ENCODE peak calls at places on chromosomes 1 and 21, in six cellular contexts. W is neuronal stem cell, N is AG10803, Q is psoas muscle, X is HAP-1, G is mucosa of descending colon. E is an unnamed sample.

GRCh38 chr1:32764826-32765545 is 52.2 kb downstream of the YARS1 start:
- DNase-seq in W (no peak), N (no peak), Q (no peak), X (no peak), G (no peak), E (no peak)

GRCh38 chr21:26966978-26967913 is at the start of gene ADAMTS5:
- DNase-seq in W (peak; percentile 42), N (peak; percentile 94), Q (peak; percentile 68), X (no peak), G (peak; percentile 10), E (peak; percentile 48)

GRCh38 chr1:19804786-19805390 is 5.2 kb upstream of the TMCO4 start:
- DNase-seq in W (no peak), N (no peak), Q (no peak), X (no peak), G (no peak), E (no peak)

GRCh38 chr1:206066479-206067171 is 13.7 kb downstream of the RHEX start:
- DNase-seq in W (no peak), N (no peak), Q (no peak), X (no peak), G (no peak), E (no peak)

GRCh38 chr21:46661211-46661625 is 25.7 kb downstream of the PRMT2 start:
- DNase-seq in W (peak; percentile 74), N (peak; percentile 85), Q (peak; percentile 61), X (no peak), G (peak; percentile 51), E (no peak)

GRCh38 chr1:4659247-4659646 is 4.8 kb downstream of the AJAP1 start:
- DNase-seq in W (no peak), N (no peak), Q (no peak), X (no peak), G (no peak), E (no peak)

GRCh38 chr1:218517507-218517906 is 172.4 kb downstream of the TGFB2 start:
- DNase-seq in W (no peak), N (no peak), Q (no peak), X (no peak), G (no peak), E (no peak)

GRCh38 chr1:53319296-53320101 is 8.4 kb downstream of the LRP8 start:
- DNase-seq in W (no peak), N (no peak), Q (no peak), X (no peak), G (no peak), E (no peak)

GRCh38 chr1:62022348-62022747 is 172.3 kb upstream of the L1TD1 start:
- DNase-seq in W (no peak), N (no peak), Q (no peak), X (peak; percentile 88), G (no peak), E (no peak)

GRCh38 chr1:8545078-8545477 is 227.2 kb downstream of the SLC45A1 start:
- DNase-seq in W (no peak), N (no peak), Q (no peak), X (no peak), G (no peak), E (no peak)

GRCh38 chr1:218475275-218475674 is 130.1 kb downstream of the TGFB2 start:
- DNase-seq in W (no peak), N (no peak), Q (no peak), X (no peak), G (no peak), E (peak; percentile 46)

GRCh38 chr1:160622885-160623633 is 23.8 kb downstream of the SLAMF1 start:
- DNase-seq in W (no peak), N (no peak), Q (no peak), X (no peak), G (no peak), E (no peak)

GRCh38 chr1:166197141-166197540 is 30.3 kb upstream of the FAM78B start:
- DNase-seq in W (no peak), N (no peak), Q (no peak), X (no peak), G (no peak), E (no peak)

GRCh38 chr1:83516369-83516768 is 482.6 kb downstream of the TTLL7 start:
- DNase-seq in W (no peak), N (peak; percentile 83), Q (no peak), X (no peak), G (no peak), E (no peak)

GRCh38 chr1:98389809-98390208 is 271.7 kb upstream of the SNX7 start:
- DNase-seq in W (no peak), N (peak; percentile 82), Q (no peak), X (no peak), G (no peak), E (no peak)

GRCh38 chr1:115807723-115808122 is 33.2 kb downstream of the NHLH2 start:
- DNase-seq in W (peak; percentile 59), N (peak; percentile 80), Q (no peak), X (peak; percentile 66), G (peak; percentile 92), E (no peak)

GRCh38 chr1:117240547-117240946 is 29.8 kb upstream of the VTCN1 start:
- DNase-seq in W (no peak), N (no peak), Q (no peak), X (no peak), G (no peak), E (no peak)

GRCh38 chr21:40120944-40121575 is 253.8 kb downstream of the PCP4 start:
- DNase-seq in W (peak; percentile 9), N (peak; percentile 8), Q (no peak), X (no peak), G (no peak), E (no peak)

GRCh38 chr1:24900985-24901781 is 28.9 kb downstream of the RUNX3 start:
- DNase-seq in W (no peak), N (no peak), Q (no peak), X (no peak), G (no peak), E (no peak)

GRCh38 chr1:200556005-200556404 is 64.5 kb downstream of the KIF14 start:
- DNase-seq in W (no peak), N (peak; percentile 15), Q (no peak), X (no peak), G (no peak), E (no peak)

GRCh38 chr1:90715334-90715733 is 1.8 kb downstream of the BARHL2 start:
- DNase-seq in W (no peak), N (no peak), Q (no peak), X (no peak), G (no peak), E (no peak)

GRCh38 chr1:9193226-9193625 is 41.3 kb upstream of the H6PD start:
- DNase-seq in W (no peak), N (peak; percentile 63), Q (no peak), X (no peak), G (no peak), E (no peak)

GRCh38 chr1:12376236-12377064 is 146.6 kb downstream of the VPS13D start:
- DNase-seq in W (no peak), N (no peak), Q (no peak), X (no peak), G (peak; percentile 17), E (no peak)

GRCh38 chr1:103180660-103181059 is 72.3 kb upstream of the COL11A1 start:
- DNase-seq in W (no peak), N (peak; percentile 80), Q (no peak), X (no peak), G (no peak), E (no peak)

DNA sequence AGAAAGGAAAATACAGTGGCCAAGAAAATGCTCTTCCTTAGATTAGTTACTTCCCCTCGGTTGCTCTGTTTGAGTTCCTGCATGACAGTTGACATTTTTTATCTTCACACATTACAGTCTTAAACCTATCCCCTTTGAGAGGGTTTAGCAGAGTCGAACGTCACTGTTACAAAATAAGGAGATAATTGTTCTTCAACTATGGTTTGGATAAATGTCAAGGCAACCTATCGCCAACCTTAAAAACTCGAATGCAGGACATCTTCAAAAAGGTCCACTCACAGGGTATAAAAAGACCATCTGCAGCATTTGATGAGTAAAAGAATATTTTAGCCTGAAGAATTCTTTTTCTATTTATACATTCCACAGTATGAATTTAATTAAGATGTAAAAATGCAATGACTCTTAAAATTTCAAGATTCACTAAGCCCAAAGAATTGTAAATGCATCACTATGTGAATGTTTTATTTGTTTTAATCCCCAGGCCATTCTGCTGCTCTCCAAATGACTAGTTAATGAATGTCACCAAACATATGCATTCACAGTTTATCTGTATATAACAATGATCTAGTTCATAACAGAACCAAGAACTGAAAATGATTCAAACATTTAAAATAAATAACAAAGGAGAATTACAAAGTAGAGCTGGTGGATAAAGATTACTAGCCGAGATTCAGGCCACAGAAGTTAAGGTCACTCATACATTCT is 69.0 kb upstream of the COL11A1 start:
- DNase-seq in W (no peak), N (peak; percentile 25), Q (no peak), X (peak; percentile 96), G (no peak), E (no peak)
- H3K4me3 ChIP-seq in W (no peak overlapping the region), N (no peak overlapping the region), Q (no peak overlapping the region), X (no peak overlapping the region), G (no peak overlapping the region), E (no peak overlapping the region)

DNA sequence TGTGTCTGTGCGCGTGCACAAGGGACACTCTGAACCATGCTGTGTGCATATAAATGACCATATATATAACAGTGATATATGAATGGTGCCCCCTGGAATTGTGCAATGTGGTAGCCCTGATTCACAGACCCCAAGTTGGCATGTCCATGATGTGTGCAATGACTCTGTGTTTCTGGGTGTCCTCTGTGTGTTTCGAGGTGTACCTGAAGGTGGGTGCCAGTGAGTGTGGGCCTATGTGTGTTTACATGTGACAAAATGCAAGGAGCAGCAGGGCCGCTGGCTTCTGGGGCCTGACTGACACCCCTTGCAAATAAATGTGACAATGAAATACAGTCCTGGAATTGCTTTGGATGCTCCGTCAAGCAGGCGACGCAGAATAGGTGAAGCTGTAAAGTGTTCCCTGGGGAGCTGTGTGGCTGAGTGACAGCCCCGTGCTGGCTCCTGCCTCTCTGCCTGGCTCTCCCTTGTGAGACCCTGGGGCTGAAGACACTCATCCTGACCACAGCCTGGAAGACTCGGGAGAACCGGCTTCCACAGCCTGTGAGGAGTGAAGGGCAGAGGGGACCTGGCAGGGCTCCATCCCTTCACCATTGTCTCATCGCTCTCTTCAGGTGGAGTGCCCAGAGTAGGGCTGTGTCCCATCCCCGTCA is 38.2 kb upstream of the CSF3R start:
- DNase-seq in W (no peak), N (no peak), Q (no peak), X (no peak), G (no peak), E (no peak)
- H3K4me3 ChIP-seq in W (no peak overlapping the region), N (no peak overlapping the region), Q (no peak overlapping the region), X (no peak overlapping the region), G (no peak overlapping the region), E (no peak overlapping the region)

GRCh38 chr1:26529405-26529654 is 231 bp upstream of the RPS6KA1 start:
- DNase-seq in W (no peak), N (no peak), Q (no peak), X (peak; percentile 6), G (no peak), E (no peak)
- H3K4me3 ChIP-seq in W (peak overlapping the region; percentile 55), N (peak overlapping the region; percentile 56), Q (peak overlapping the region; percentile 74), X (peak overlapping the region; percentile 28), G (no peak overlapping the region), E (no peak overlapping the region)

GRCh38 chr21:35529141-35529863 is 480.2 kb upstream of the RUNX1 start:
- DNase-seq in W (no peak), N (no peak), Q (no peak), X (no peak), G (peak; percentile 14), E (no peak)
- H3K4me3 ChIP-seq in W (no peak overlapping the region), N (peak overlapping the region; percentile 44), Q (peak overlapping the region; percentile 49), X (no peak overlapping the region), G (no peak overlapping the region), E (peak overlapping the region; percentile 37)

GRCh38 chr1:225654688-225655508 is 2.0 kb upstream of the ENAH start:
- DNase-seq in W (no peak), N (no peak), Q (no peak), X (no peak), G (no peak), E (peak; percentile 45)
- H3K4me3 ChIP-seq in W (no peak overlapping the region), N (peak overlapping the region; percentile 12), Q (peak overlapping the region; percentile 85), X (no peak overlapping the region), G (no peak overlapping the region), E (peak overlapping the region; percentile 78)